ENCODE peak calls at places on chromosomes 7 and 10, in seven cellular contexts. R, W, G, J, T, F and B are unnamed samples.

GRCh38 chr7:150891740-150892139 is 39.4 kb downstream of the AOC1 start:
- DNase-seq in R (no peak), W (no peak), G (no peak), J (no peak), T (no peak), F (no peak), B (no peak)

GRCh38 chr7:66731986-66732385 is 8.5 kb upstream of the RABGEF1 start:
- DNase-seq in R (no peak), W (no peak), G (no peak), J (no peak), T (no peak), F (no peak), B (no peak)

GRCh38 chr10:6737080-6737641 is 157.1 kb upstream of the PRKCQ start:
- DNase-seq in R (peak; percentile 39), W (no peak), G (no peak), J (no peak), T (peak; percentile 66), F (no peak), B (no peak)

GRCh38 chr7:146772581-146772980 is 656.0 kb downstream of the CNTNAP2 start:
- DNase-seq in R (no peak), W (no peak), G (no peak), J (no peak), T (no peak), F (no peak), B (no peak)

GRCh38 chr7:83517026-83517700 is 131.8 kb downstream of the SEMA3E start:
- DNase-seq in R (no peak), W (no peak), G (no peak), J (no peak), T (no peak), F (no peak), B (no peak)

GRCh38 chr10:47029181-47029971 is 118.1 kb downstream of the PTPN20 start:
- DNase-seq in R (no peak), W (peak; percentile 70), G (peak; percentile 11), J (peak; percentile 60), T (no peak), F (no peak), B (no peak)

GRCh38 chr7:26657139-26657753 is 207.1 kb downstream of the SKAP2 start:
- DNase-seq in R (no peak), W (no peak), G (no peak), J (no peak), T (no peak), F (no peak), B (no peak)

GRCh38 chr7:64655811-64656210 is 10.1 kb upstream of the ZNF107 start:
- DNase-seq in R (no peak), W (no peak), G (no peak), J (no peak), T (no peak), F (no peak), B (peak; percentile 19)

GRCh38 chr10:1643161-1643910 is 94.0 kb downstream of the ADARB2 start:
- DNase-seq in R (no peak), W (no peak), G (no peak), J (no peak), T (no peak), F (no peak), B (no peak)

GRCh38 chr7:1954366-1955004 is 278.3 kb downstream of the MAD1L1 start:
- DNase-seq in R (no peak), W (no peak), G (no peak), J (no peak), T (no peak), F (no peak), B (no peak)

GRCh38 chr7:98119257-98119918 is 12.7 kb downstream of the LMTK2 start:
- DNase-seq in R (peak; percentile 70), W (no peak), G (no peak), J (no peak), T (peak; percentile 78), F (no peak), B (no peak)

GRCh38 chr7:129875745-129876411 is 76.9 kb downstream of the UBE2H start:
- DNase-seq in R (peak; percentile 64), W (no peak), G (no peak), J (no peak), T (peak; percentile 79), F (no peak), B (no peak)

GRCh38 chr10:95406651-95407280 is 116.0 kb upstream of the PDLIM1 start:
- DNase-seq in R (peak; percentile 8), W (peak; percentile 89), G (no peak), J (peak; percentile 94), T (no peak), F (no peak), B (no peak)

GRCh38 chr7:50309736-50310135 is 5.2 kb downstream of the IKZF1 start:
- DNase-seq in R (no peak), W (no peak), G (no peak), J (no peak), T (no peak), F (no peak), B (no peak)

GRCh38 chr7:150524018-150524417 is 9.3 kb downstream of the GIMAP7 start:
- DNase-seq in R (no peak), W (no peak), G (no peak), J (no peak), T (no peak), F (no peak), B (no peak)

GRCh38 chr10:61882621-61883375 is 18.7 kb upstream of the ARID5B start:
- DNase-seq in R (no peak), W (no peak), G (no peak), J (no peak), T (peak; percentile 82), F (no peak), B (no peak)

GRCh38 chr10:103923502-103923901 is 5.5 kb upstream of the STN1 start:
- DNase-seq in R (no peak), W (no peak), G (no peak), J (no peak), T (no peak), F (no peak), B (no peak)

GRCh38 chr7:37728747-37729146 is 45.2 kb downstream of the GPR141 start:
- DNase-seq in R (no peak), W (no peak), G (no peak), J (no peak), T (no peak), F (no peak), B (no peak)

GRCh38 chr10:112826018-112826697 is 123.9 kb upstream of the TCF7L2 start:
- DNase-seq in R (no peak), W (no peak), G (no peak), J (no peak), T (no peak), F (no peak), B (no peak)

GRCh38 chr7:52088008-52088787 is 771.6 kb upstream of the COBL start:
- DNase-seq in R (no peak), W (peak; percentile 58), G (peak; percentile 37), J (no peak), T (no peak), F (no peak), B (no peak)

GRCh38 chr10:121087129-121087528 is 236.0 kb downstream of the WDR11 start:
- DNase-seq in R (no peak), W (no peak), G (no peak), J (no peak), T (no peak), F (no peak), B (no peak)

GRCh38 chr10:3784510-3785250 is at the start of gene KLF6:
- DNase-seq in R (peak; percentile 57), W (no peak), G (peak; percentile 82), J (peak; percentile 75), T (no peak), F (no peak), B (peak; percentile 38)

GRCh38 chr7:13420711-13421110 is 568.8 kb downstream of the ETV1 start:
- DNase-seq in R (no peak), W (no peak), G (no peak), J (no peak), T (no peak), F (no peak), B (no peak)

GRCh38 chr7:96833701-96834453 is 124.2 kb upstream of the SEM1 start:
- DNase-seq in R (peak; percentile 1), W (no peak), G (no peak), J (no peak), T (no peak), F (no peak), B (no peak)

GRCh38 chr7:96837583-96837982 is 127.9 kb upstream of the SEM1 start:
- DNase-seq in R (no peak), W (no peak), G (no peak), J (no peak), T (no peak), F (no peak), B (no peak)

GRCh38 chr7:96831446-96831845 is 121.8 kb upstream of the SEM1 start:
- DNase-seq in R (no peak), W (no peak), G (no peak), J (no peak), T (no peak), F (no peak), B (no peak)

GRCh38 chr7:96827701-96828100 is 118.1 kb upstream of the SEM1 start:
- DNase-seq in R (no peak), W (no peak), G (no peak), J (no peak), T (no peak), F (no peak), B (no peak)

DNA sequence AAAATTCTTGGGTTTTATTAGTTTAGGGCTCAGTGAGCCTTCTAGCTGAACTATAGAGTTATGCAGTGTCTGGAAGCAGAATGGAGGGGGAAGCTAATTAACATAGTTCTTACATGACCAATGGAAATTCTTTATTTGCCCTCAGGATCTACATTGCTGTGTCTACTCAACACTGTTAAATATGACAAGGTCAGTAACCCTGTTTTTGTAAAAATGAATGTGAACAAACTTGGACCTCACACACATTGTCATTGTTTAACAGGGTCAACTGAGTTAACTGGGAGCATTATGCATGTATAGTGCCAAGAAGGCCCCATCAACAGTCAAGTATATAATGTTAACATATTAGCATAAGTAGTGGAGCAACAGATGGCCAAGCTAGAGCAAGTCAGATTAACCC is 122.5 kb upstream of the SEM1 start:
- DNase-seq in R (no peak), W (no peak), G (no peak), J (no peak), T (no peak), F (no peak), B (no peak)
- H3K4me3 ChIP-seq in R (no peak overlapping the region), W (no peak overlapping the region), G (no peak overlapping the region), J (no peak overlapping the region), T (no peak overlapping the region), F (no peak overlapping the region), B (no peak overlapping the region)

GRCh38 chr7:29808075-29808786 is 1.9 kb downstream of the WIPF3 start:
- DNase-seq in R (no peak), W (no peak), G (no peak), J (no peak), T (peak; percentile 12), F (no peak), B (no peak)
- H3K4me3 ChIP-seq in R (no peak overlapping the region), W (no peak overlapping the region), G (peak overlapping the region; percentile 58), J (no peak overlapping the region), T (no peak overlapping the region), F (no peak overlapping the region), B (no peak overlapping the region)

GRCh38 chr10:71638577-71639411 is 80.8 kb downstream of the C10orf105 start:
- DNase-seq in R (no peak), W (no peak), G (peak; percentile 54), J (no peak), T (no peak), F (no peak), B (no peak)
- H3K4me3 ChIP-seq in R (no peak overlapping the region), W (no peak overlapping the region), G (no peak overlapping the region), J (no peak overlapping the region), T (no peak overlapping the region), F (no peak overlapping the region), B (no peak overlapping the region)

DNA sequence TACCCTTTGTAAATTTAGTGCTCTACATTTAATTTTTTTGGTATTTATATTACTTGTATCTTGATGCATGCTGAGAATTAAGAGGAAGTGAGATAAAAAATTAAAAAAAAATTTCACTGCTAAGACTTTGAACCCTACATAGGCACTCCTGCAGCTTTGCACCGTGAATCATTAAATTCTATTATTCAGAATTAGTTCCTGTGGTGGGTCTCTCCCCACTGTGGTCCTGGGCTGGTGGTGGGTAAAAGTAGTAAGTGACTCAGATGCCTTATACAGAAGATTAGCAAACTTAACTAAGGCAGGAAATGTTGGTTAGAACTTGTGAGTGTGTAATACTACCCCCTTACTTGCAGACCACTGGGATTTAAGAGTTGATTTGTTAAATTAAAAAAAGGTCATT is 72.6 kb downstream of the AP3M1 start:
- DNase-seq in R (peak; percentile 39), W (no peak), G (no peak), J (no peak), T (peak; percentile 93), F (peak; percentile 15), B (peak; percentile 11)
- H3K4me3 ChIP-seq in R (no peak overlapping the region), W (no peak overlapping the region), G (no peak overlapping the region), J (no peak overlapping the region), T (no peak overlapping the region), F (no peak overlapping the region), B (no peak overlapping the region)